ENCODE peak calls at places on chromosomes 1 and 21, in four cellular contexts. E is AG08395, Q is GM12891, C is ecto neural progenitor cell. R is an unnamed sample.

GRCh38 chr1:205456868-205457724 is 1.3 kb upstream of the BLACAT1 start:
- DNase-seq in E (no peak), Q (no peak), C (peak; percentile 90), R (peak; percentile 84)

GRCh38 chr21:36636439-36636838 is 62.5 kb upstream of the SIM2 start:
- DNase-seq in C (no peak), Q (no peak), E (no peak), R (no peak)

GRCh38 chr1:234361102-234361603 is 12.1 kb upstream of the COA6 start:
- DNase-seq in C (no peak), Q (no peak), E (no peak), R (no peak)

GRCh38 chr1:58986996-58987767 is 203.3 kb upstream of the JUN start:
- DNase-seq in Q (no peak), E (no peak), C (no peak), R (peak; percentile 22)

GRCh38 chr1:153617677-153618076 is 1.6 kb upstream of the S100A14 start:
- DNase-seq in E (peak; percentile 70), Q (no peak), C (peak; percentile 69), R (peak; percentile 80)

GRCh38 chr1:12851779-12852178 is 3.3 kb upstream of the HNRNPCL1 start:
- DNase-seq in C (no peak), E (peak; percentile 15), Q (no peak), R (peak; percentile 53)

GRCh38 chr21:42660118-42660470 is 6.7 kb downstream of the PDE9A start:
- DNase-seq in E (no peak), Q (no peak), C (no peak), R (no peak)

GRCh38 chr1:6035719-6036118 is 10.0 kb upstream of the KCNAB2 start:
- DNase-seq in Q (no peak), C (no peak), E (no peak), R (no peak)

GRCh38 chr1:27634166-27634981 is 611 bp downstream of the FGR start:
- DNase-seq in C (peak; percentile 69), Q (no peak), E (peak; percentile 46), R (no peak)

GRCh38 chr1:8858888-8859706 is 19.4 kb downstream of the ENO1 start:
- DNase-seq in C (no peak), E (peak; percentile 55), Q (no peak), R (no peak)

GRCh38 chr1:44524180-44524579 is 119.1 kb downstream of the RNF220 start:
- DNase-seq in E (no peak), Q (no peak), C (peak; percentile 65), R (peak; percentile 78)

GRCh38 chr1:243940451-243940850 is 90.4 kb upstream of the AKT3 start:
- DNase-seq in Q (no peak), E (no peak), C (no peak), R (no peak)